ENCODE peak calls at places on chromosome 2, in eight cellular contexts. One of them, this sample, is unnamed. For H3K9me2, the result is how much of the 10 kb centered on the place peaks cover.

GRCh38 chr2:238726670-238727584 is 121.0 kb upstream of the TWIST2 start:
- DNase-seq in PC-3: no peak
- DNase-seq in hepatocyte: no peak
- DNase-seq in HCT116: no peak
- DNase-seq in MM.1S: no peak
- DNase-seq in SK-N-SH: no peak
- DNase-seq in PC-9: no peak
- DNase-seq in GM23338: no peak
- DNase-seq in this sample: no peak

GRCh38 chr2:186533717-186534116 is 47.7 kb downstream of the ZC3H15 start:
- DNase-seq in PC-3: no peak
- DNase-seq in MM.1S: no peak
- DNase-seq in HCT116: no peak
- DNase-seq in PC-9: no peak
- DNase-seq in hepatocyte: no peak
- DNase-seq in GM23338: no peak
- DNase-seq in SK-N-SH: no peak
- DNase-seq in this sample: no peak

GRCh38 chr2:160245614-160246156 is 45.6 kb upstream of the ITGB6 start:
- DNase-seq in hepatocyte: no peak
- DNase-seq in PC-3: no peak
- DNase-seq in SK-N-SH: no peak
- DNase-seq in HCT116: no peak
- DNase-seq in GM23338: no peak
- DNase-seq in MM.1S: no peak
- DNase-seq in PC-9: no peak
- DNase-seq in this sample: no peak

GRCh38 chr2:67487993-67488392 is 90.9 kb downstream of the ETAA1 start:
- DNase-seq in GM23338: no peak
- DNase-seq in MM.1S: no peak
- DNase-seq in hepatocyte: no peak
- DNase-seq in PC-9: no peak
- DNase-seq in PC-3: no peak
- DNase-seq in HCT116: no peak
- DNase-seq in SK-N-SH: no peak
- DNase-seq in this sample: no peak

GRCh38 chr2:151551556-151551955 is 141.9 kb downstream of the RIF1 start:
- DNase-seq in hepatocyte: no peak
- DNase-seq in MM.1S: no peak
- DNase-seq in PC-3: no peak
- DNase-seq in HCT116: no peak
- DNase-seq in PC-9: no peak
- DNase-seq in GM23338: no peak
- DNase-seq in SK-N-SH: no peak
- DNase-seq in this sample: no peak

GRCh38 chr2:64867253-64867996 is 121.8 kb upstream of the SLC1A4 start:
- DNase-seq in GM23338: no peak
- DNase-seq in SK-N-SH: no peak
- DNase-seq in PC-9: no peak
- DNase-seq in MM.1S: no peak
- DNase-seq in hepatocyte: no peak
- DNase-seq in PC-3: no peak
- DNase-seq in HCT116: no peak
- DNase-seq in this sample: no peak

GRCh38 chr2:60934153-60934722 is 52.9 kb downstream of the REL start:
- DNase-seq in hepatocyte: no peak
- DNase-seq in HCT116: no peak
- DNase-seq in GM23338: no peak
- DNase-seq in PC-3: no peak
- DNase-seq in PC-9: no peak
- DNase-seq in SK-N-SH: no peak
- DNase-seq in MM.1S: no peak
- DNase-seq in this sample: no peak

GRCh38 chr2:20514596-20515269 is 67.9 kb downstream of the RHOB start:
- DNase-seq in HCT116: peak
- DNase-seq in SK-N-SH: no peak
- DNase-seq in GM23338: peak
- DNase-seq in hepatocyte: peak
- DNase-seq in PC-3: peak
- DNase-seq in MM.1S: no peak
- DNase-seq in PC-9: peak
- DNase-seq in this sample: no peak

GRCh38 chr2:47260971-47261370 is 105.9 kb upstream of the STPG4 start:
- DNase-seq in PC-3: peak
- DNase-seq in GM23338: no peak
- DNase-seq in MM.1S: no peak
- DNase-seq in PC-9: peak
- DNase-seq in SK-N-SH: no peak
- DNase-seq in HCT116: no peak
- DNase-seq in hepatocyte: no peak
- DNase-seq in this sample: no peak

GRCh38 chr2:127170021-127170420 is 50.1 kb downstream of the CYP27C1 start:
- DNase-seq in hepatocyte: no peak
- DNase-seq in PC-3: no peak
- DNase-seq in SK-N-SH: no peak
- DNase-seq in GM23338: no peak
- DNase-seq in MM.1S: no peak
- DNase-seq in HCT116: no peak
- DNase-seq in PC-9: peak
- DNase-seq in this sample: no peak

GRCh38 chr2:177392373-177393246 is at the start of gene AGPS:
- DNase-seq in SK-N-SH: peak
- DNase-seq in GM23338: peak
- DNase-seq in hepatocyte: peak
- DNase-seq in HCT116: peak
- DNase-seq in MM.1S: peak
- DNase-seq in PC-3: peak
- DNase-seq in PC-9: peak
- DNase-seq in this sample: peak

GRCh38 chr2:100222844-100223243 is 80.5 kb upstream of the AFF3 start:
- DNase-seq in MM.1S: no peak
- DNase-seq in HCT116: no peak
- DNase-seq in PC-9: no peak
- DNase-seq in hepatocyte: no peak
- DNase-seq in SK-N-SH: no peak
- DNase-seq in PC-3: no peak
- DNase-seq in GM23338: no peak
- DNase-seq in this sample: no peak

GRCh38 chr2:29046321-29046720 is 28.0 kb downstream of the PCARE start:
- DNase-seq in PC-9: no peak
- DNase-seq in GM23338: no peak
- DNase-seq in SK-N-SH: no peak
- DNase-seq in HCT116: no peak
- DNase-seq in PC-3: no peak
- DNase-seq in MM.1S: no peak
- DNase-seq in hepatocyte: no peak
- DNase-seq in this sample: no peak

GRCh38 chr2:199144036-199144435 is 313.7 kb downstream of the SATB2 start:
- DNase-seq in hepatocyte: no peak
- DNase-seq in SK-N-SH: no peak
- DNase-seq in MM.1S: no peak
- DNase-seq in HCT116: no peak
- DNase-seq in GM23338: no peak
- DNase-seq in PC-9: no peak
- DNase-seq in PC-3: no peak
- DNase-seq in this sample: no peak

GRCh38 chr2:216502776-216503629 is 4.4 kb downstream of the RPL37A start:
- DNase-seq in hepatocyte: no peak
- DNase-seq in SK-N-SH: no peak
- DNase-seq in MM.1S: no peak
- DNase-seq in HCT116: no peak
- DNase-seq in PC-9: no peak
- DNase-seq in GM23338: no peak
- DNase-seq in PC-3: no peak
- DNase-seq in this sample: no peak

GRCh38 chr2:216501854-216502253 is 3.2 kb downstream of the RPL37A start:
- DNase-seq in PC-9: no peak
- DNase-seq in SK-N-SH: no peak
- DNase-seq in PC-3: no peak
- DNase-seq in GM23338: no peak
- DNase-seq in HCT116: no peak
- DNase-seq in MM.1S: no peak
- DNase-seq in hepatocyte: no peak
- DNase-seq in this sample: no peak

GRCh38 chr2:216498418-216499413 is at the start of gene RPL37A:
- DNase-seq in MM.1S: peak
- DNase-seq in hepatocyte: peak
- DNase-seq in HCT116: peak
- DNase-seq in SK-N-SH: peak
- DNase-seq in PC-9: peak
- DNase-seq in PC-3: peak
- DNase-seq in GM23338: peak
- DNase-seq in this sample: peak

GRCh38 chr2:216499641-216500218 is 1.1 kb downstream of the RPL37A start:
- DNase-seq in PC-3: no peak
- DNase-seq in PC-9: no peak
- DNase-seq in HCT116: no peak
- DNase-seq in SK-N-SH: no peak
- DNase-seq in GM23338: no peak
- DNase-seq in hepatocyte: no peak
- DNase-seq in MM.1S: no peak
- DNase-seq in this sample: peak

GRCh38 chr2:216500572-216500971 is 1.9 kb downstream of the RPL37A start:
- DNase-seq in SK-N-SH: no peak
- DNase-seq in HCT116: no peak
- DNase-seq in MM.1S: no peak
- DNase-seq in hepatocyte: no peak
- DNase-seq in PC-9: no peak
- DNase-seq in GM23338: no peak
- DNase-seq in PC-3: no peak
- DNase-seq in this sample: no peak
- H3K27ac ChIP-seq in SK-N-SH: no peak
- H3K27ac ChIP-seq in HCT116: peak
- H3K27ac ChIP-seq in MM.1S: no peak
- H3K27ac ChIP-seq in hepatocyte: no peak
- H3K27ac ChIP-seq in PC-9: peak
- H3K27ac ChIP-seq in GM23338: peak
- H3K27ac ChIP-seq in PC-3: no peak
- H3K27ac ChIP-seq in this sample: peak

DNA sequence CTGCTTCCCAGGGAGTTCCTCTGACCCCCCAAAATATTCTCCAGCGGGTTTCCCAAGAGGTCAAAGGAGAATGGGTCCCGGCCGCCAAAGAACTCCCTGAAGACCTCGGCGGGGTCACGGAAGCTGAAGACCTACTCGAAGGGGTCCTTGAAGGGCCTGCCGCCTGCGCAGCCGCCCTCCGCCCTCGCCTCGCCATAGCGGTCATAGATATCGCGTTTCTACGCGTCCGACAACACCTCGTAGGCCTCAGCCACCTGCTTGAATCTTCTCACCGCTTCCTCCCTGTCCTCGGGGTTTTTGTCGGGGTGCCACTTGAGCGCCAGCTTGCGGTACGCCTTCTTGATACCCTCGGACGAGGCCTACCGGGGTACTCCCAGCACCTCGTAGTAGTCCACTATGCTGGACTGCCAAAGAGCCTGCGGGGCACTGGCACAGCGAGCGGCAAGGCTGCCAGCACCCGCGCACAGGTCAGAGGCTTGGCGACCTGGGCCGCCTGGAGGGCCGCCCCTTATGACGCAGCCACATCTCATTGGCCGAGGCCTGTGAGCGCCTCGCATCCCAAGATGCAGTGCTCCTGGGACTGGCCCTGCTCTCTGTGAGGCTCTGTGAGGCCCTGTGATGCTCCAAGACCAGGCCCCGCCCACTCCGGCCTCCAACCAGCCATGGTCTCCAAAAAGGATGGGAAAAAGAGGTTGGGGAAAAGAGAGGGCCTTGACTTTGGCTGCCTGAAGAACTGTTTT is 5.0 kb upstream of the UGT1A1 start:
- DNase-seq in PC-9: peak
- DNase-seq in SK-N-SH: no peak
- DNase-seq in GM23338: no peak
- DNase-seq in PC-3: no peak
- DNase-seq in MM.1S: no peak
- DNase-seq in HCT116: no peak
- DNase-seq in hepatocyte: no peak
- DNase-seq in this sample: no peak
- H3K9me2 ChIP-seq in PC-9: under half
- H3K9me2 ChIP-seq in SK-N-SH: under half
- H3K9me2 ChIP-seq in GM23338: under half
- H3K9me2 ChIP-seq in PC-3: under half
- H3K9me2 ChIP-seq in MM.1S: under half
- H3K9me2 ChIP-seq in HCT116: under half
- H3K9me2 ChIP-seq in hepatocyte: under half
- H3K9me2 ChIP-seq in this sample: under half

DNA sequence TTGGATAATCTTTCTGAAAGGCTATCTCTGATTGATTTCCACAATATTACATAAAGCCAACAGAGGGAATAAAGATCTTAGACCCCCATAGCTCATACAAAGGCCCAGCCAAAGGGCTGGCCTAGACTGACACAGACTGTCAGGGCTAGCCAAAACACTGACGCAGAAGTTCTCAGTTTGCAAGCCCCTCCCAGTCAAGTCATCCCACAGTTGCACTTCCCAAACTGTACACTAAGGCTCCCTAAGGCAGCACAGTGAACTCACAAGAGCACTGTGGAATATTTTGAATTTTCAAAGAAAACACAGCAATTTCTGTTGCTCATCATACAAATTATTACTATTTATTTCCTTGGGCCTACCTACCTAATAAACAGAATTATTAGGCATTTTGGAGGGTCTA is 244.9 kb downstream of the SP3 start:
- DNase-seq in PC-3: peak
- DNase-seq in HCT116: no peak
- DNase-seq in MM.1S: no peak
- DNase-seq in SK-N-SH: no peak
- DNase-seq in GM23338: no peak
- DNase-seq in hepatocyte: no peak
- DNase-seq in PC-9: no peak
- DNase-seq in this sample: no peak
- TF ChIP-seq CTCF in PC-3: no peak
- TF ChIP-seq CTCF in HCT116: no peak
- TF ChIP-seq CTCF in MM.1S: no peak
- TF ChIP-seq CTCF in SK-N-SH: no peak
- TF ChIP-seq CTCF in GM23338: no peak
- TF ChIP-seq CTCF in hepatocyte: no peak
- TF ChIP-seq CTCF in PC-9: no peak
- TF ChIP-seq CTCF in this sample: no peak

GRCh38 chr2:173456960-173457359 is 102.3 kb downstream of the CDCA7 start:
- DNase-seq in HCT116: no peak
- DNase-seq in SK-N-SH: no peak
- DNase-seq in PC-3: no peak
- DNase-seq in PC-9: no peak
- DNase-seq in hepatocyte: no peak
- DNase-seq in MM.1S: no peak
- DNase-seq in GM23338: peak
- DNase-seq in this sample: no peak

GRCh38 chr2:173452436-173452835 is 97.8 kb downstream of the CDCA7 start:
- DNase-seq in HCT116: no peak
- DNase-seq in GM23338: no peak
- DNase-seq in PC-3: no peak
- DNase-seq in PC-9: no peak
- DNase-seq in MM.1S: no peak
- DNase-seq in SK-N-SH: no peak
- DNase-seq in hepatocyte: no peak
- DNase-seq in this sample: no peak

GRCh38 chr2:173446722-173447121 is 92.0 kb downstream of the CDCA7 start:
- DNase-seq in HCT116: no peak
- DNase-seq in PC-3: peak
- DNase-seq in GM23338: no peak
- DNase-seq in PC-9: no peak
- DNase-seq in hepatocyte: no peak
- DNase-seq in SK-N-SH: no peak
- DNase-seq in MM.1S: no peak
- DNase-seq in this sample: no peak

GRCh38 chr2:173448938-173449471 is 94.3 kb downstream of the CDCA7 start:
- DNase-seq in GM23338: peak
- DNase-seq in SK-N-SH: peak
- DNase-seq in HCT116: peak
- DNase-seq in hepatocyte: peak
- DNase-seq in PC-3: peak
- DNase-seq in PC-9: peak
- DNase-seq in MM.1S: peak
- DNase-seq in this sample: peak

GRCh38 chr2:173451137-173451536 is 96.5 kb downstream of the CDCA7 start:
- DNase-seq in PC-3: no peak
- DNase-seq in HCT116: no peak
- DNase-seq in GM23338: no peak
- DNase-seq in MM.1S: no peak
- DNase-seq in hepatocyte: no peak
- DNase-seq in SK-N-SH: no peak
- DNase-seq in PC-9: no peak
- DNase-seq in this sample: no peak
- H3K27ac ChIP-seq in PC-3: no peak
- H3K27ac ChIP-seq in HCT116: no peak
- H3K27ac ChIP-seq in GM23338: no peak
- H3K27ac ChIP-seq in MM.1S: no peak
- H3K27ac ChIP-seq in hepatocyte: no peak
- H3K27ac ChIP-seq in SK-N-SH: no peak
- H3K27ac ChIP-seq in PC-9: no peak
- H3K27ac ChIP-seq in this sample: no peak